ENCODE peak calls at places on chromosomes 12 and 14, in four cellular contexts. One of them, this sample, is unnamed.

GRCh38 chr12:50222275-50222783 is 55.2 kb upstream of the CERS5 start:
- DNase-seq in HEK293T: peak
- DNase-seq in body of pancreas: peak
- DNase-seq in naive thymus-derived CD8-positive, alpha-beta T cell: no peak
- DNase-seq in this sample: peak

GRCh38 chr14:23481992-23482813 is 12.7 kb downstream of the NGDN start:
- DNase-seq in HEK293T: no peak
- DNase-seq in body of pancreas: no peak
- DNase-seq in naive thymus-derived CD8-positive, alpha-beta T cell: no peak
- DNase-seq in this sample: no peak

GRCh38 chr12:113899844-113900471 is 66.2 kb downstream of the RBM19 start:
- DNase-seq in HEK293T: no peak
- DNase-seq in body of pancreas: peak
- DNase-seq in naive thymus-derived CD8-positive, alpha-beta T cell: no peak
- DNase-seq in this sample: peak

GRCh38 chr12:42792265-42792664 is 202.7 kb upstream of the PRICKLE1 start:
- DNase-seq in HEK293T: no peak
- DNase-seq in body of pancreas: no peak
- DNase-seq in naive thymus-derived CD8-positive, alpha-beta T cell: no peak
- DNase-seq in this sample: no peak

GRCh38 chr12:94721173-94721572 is 70.8 kb upstream of the TMCC3 start:
- DNase-seq in HEK293T: no peak
- DNase-seq in body of pancreas: no peak
- DNase-seq in naive thymus-derived CD8-positive, alpha-beta T cell: no peak
- DNase-seq in this sample: no peak

GRCh38 chr14:54252072-54252730 is 144.6 kb upstream of the CDKN3 start:
- DNase-seq in HEK293T: no peak
- DNase-seq in body of pancreas: no peak
- DNase-seq in naive thymus-derived CD8-positive, alpha-beta T cell: no peak
- DNase-seq in this sample: no peak

GRCh38 chr12:14946162-14946561 is 7.8 kb upstream of the ERP27 start:
- DNase-seq in HEK293T: no peak
- DNase-seq in body of pancreas: no peak
- DNase-seq in naive thymus-derived CD8-positive, alpha-beta T cell: no peak
- DNase-seq in this sample: no peak

GRCh38 chr12:29640589-29641345 is 143.0 kb downstream of the TMTC1 start:
- DNase-seq in HEK293T: no peak
- DNase-seq in body of pancreas: no peak
- DNase-seq in naive thymus-derived CD8-positive, alpha-beta T cell: no peak
- DNase-seq in this sample: no peak

GRCh38 chr14:104536942-104537612 is 42.5 kb upstream of the C14orf180 start:
- DNase-seq in HEK293T: no peak
- DNase-seq in body of pancreas: no peak
- DNase-seq in naive thymus-derived CD8-positive, alpha-beta T cell: no peak
- DNase-seq in this sample: peak

GRCh38 chr14:100028990-100029677 is 36.1 kb upstream of the EVL start:
- DNase-seq in HEK293T: no peak
- DNase-seq in body of pancreas: no peak
- DNase-seq in naive thymus-derived CD8-positive, alpha-beta T cell: no peak
- DNase-seq in this sample: no peak

GRCh38 chr12:14928946-14929345 is 9.4 kb downstream of the ERP27 start:
- DNase-seq in HEK293T: no peak
- DNase-seq in body of pancreas: peak
- DNase-seq in naive thymus-derived CD8-positive, alpha-beta T cell: no peak
- DNase-seq in this sample: peak

GRCh38 chr12:122080149-122081107 is 1.9 kb downstream of the MLXIP start:
- DNase-seq in HEK293T: no peak
- DNase-seq in body of pancreas: peak
- DNase-seq in naive thymus-derived CD8-positive, alpha-beta T cell: no peak
- DNase-seq in this sample: peak

GRCh38 chr14:25394791-25395391 is 344.9 kb upstream of the STXBP6 start:
- DNase-seq in HEK293T: no peak
- DNase-seq in body of pancreas: no peak
- DNase-seq in naive thymus-derived CD8-positive, alpha-beta T cell: no peak
- DNase-seq in this sample: no peak

GRCh38 chr12:103997277-103997900 is 31.7 kb downstream of the TDG start:
- DNase-seq in HEK293T: no peak
- DNase-seq in body of pancreas: no peak
- DNase-seq in naive thymus-derived CD8-positive, alpha-beta T cell: no peak
- DNase-seq in this sample: no peak

GRCh38 chr12:122527478-122527944 is 462 bp downstream of the KNTC1 start:
- DNase-seq in HEK293T: peak
- DNase-seq in body of pancreas: no peak
- DNase-seq in naive thymus-derived CD8-positive, alpha-beta T cell: no peak
- DNase-seq in this sample: no peak

GRCh38 chr12:122473543-122474323 is 27.0 kb downstream of the ZCCHC8 start:
- DNase-seq in HEK293T: no peak
- DNase-seq in body of pancreas: no peak
- DNase-seq in naive thymus-derived CD8-positive, alpha-beta T cell: no peak
- DNase-seq in this sample: no peak

GRCh38 chr14:34403646-34404045 is 58.4 kb downstream of the SPTSSA start:
- DNase-seq in HEK293T: no peak
- DNase-seq in body of pancreas: no peak
- DNase-seq in naive thymus-derived CD8-positive, alpha-beta T cell: no peak
- DNase-seq in this sample: no peak

GRCh38 chr14:91649930-91650329 is 82.0 kb downstream of the CATSPERB start:
- DNase-seq in HEK293T: peak
- DNase-seq in body of pancreas: peak
- DNase-seq in naive thymus-derived CD8-positive, alpha-beta T cell: peak
- DNase-seq in this sample: peak

GRCh38 chr12:102634216-102634615 is 153.9 kb upstream of the IGF1 start:
- DNase-seq in HEK293T: no peak
- DNase-seq in body of pancreas: no peak
- DNase-seq in naive thymus-derived CD8-positive, alpha-beta T cell: no peak
- DNase-seq in this sample: no peak

GRCh38 chr14:104443391-104444158 is 136.0 kb upstream of the C14orf180 start:
- DNase-seq in HEK293T: no peak
- DNase-seq in body of pancreas: no peak
- DNase-seq in naive thymus-derived CD8-positive, alpha-beta T cell: no peak
- DNase-seq in this sample: no peak

GRCh38 chr12:67928621-67929369 is 60.5 kb upstream of the IFNG-AS1 start:
- DNase-seq in HEK293T: no peak
- DNase-seq in body of pancreas: peak
- DNase-seq in naive thymus-derived CD8-positive, alpha-beta T cell: no peak
- DNase-seq in this sample: no peak

GRCh38 chr12:130715996-130716917 is at the start of gene RIMBP2:
- DNase-seq in HEK293T: no peak
- DNase-seq in body of pancreas: peak
- DNase-seq in naive thymus-derived CD8-positive, alpha-beta T cell: no peak
- DNase-seq in this sample: peak

GRCh38 chr12:44019118-44019517 is 183.2 kb downstream of the TMEM117 start:
- DNase-seq in HEK293T: no peak
- DNase-seq in body of pancreas: no peak
- DNase-seq in naive thymus-derived CD8-positive, alpha-beta T cell: no peak
- DNase-seq in this sample: no peak

GRCh38 chr14:103418508-103418818 is 33.2 kb downstream of the MARK3 start:
- DNase-seq in HEK293T: no peak
- DNase-seq in body of pancreas: no peak
- DNase-seq in naive thymus-derived CD8-positive, alpha-beta T cell: no peak
- DNase-seq in this sample: no peak

GRCh38 chr14:90538716-90539495 is 142.1 kb downstream of the CALM1 start:
- DNase-seq in HEK293T: no peak
- DNase-seq in body of pancreas: no peak
- DNase-seq in naive thymus-derived CD8-positive, alpha-beta T cell: no peak
- DNase-seq in this sample: no peak

This sample was measured in prostate gland.